ENCODE peak calls at places on chromosomes 3 and 15, in eight cellular contexts. V is thoracic aorta, E is mesothelial cell of epicardium, I is fibroblast of mammary gland, C is fibroblast of the aortic adventitia, N is breast epithelium, B is GM12865, D is neural progenitor cell. O is an unnamed sample.

GRCh38 chr15:66873856-66874255 is 171.8 kb downstream of the SMAD6 start:
- DNase-seq in V (no peak), E (no peak), I (no peak), C (no peak), N (no peak), B (no peak), D (no peak), O (no peak)

GRCh38 chr15:82533801-82534200 is 6.5 kb downstream of the RPS17 start:
- DNase-seq in V (no peak), E (no peak), I (no peak), C (no peak), N (no peak), B (no peak), D (no peak), O (no peak)

GRCh38 chr3:46097691-46098241 is 70.5 kb upstream of the XCR1 start:
- DNase-seq in V (no peak), E (no peak), I (peak; percentile 89), C (peak; percentile 82), N (no peak), B (peak; percentile 77), D (no peak), O (peak; percentile 49)

GRCh38 chr15:59280855-59281254 is 74.2 kb downstream of the LDHAL6B start:
- DNase-seq in V (no peak), E (no peak), I (no peak), C (no peak), N (no peak), B (no peak), D (no peak), O (no peak)

GRCh38 chr15:81887913-81888312 is 157.9 kb downstream of the MEX3B start:
- DNase-seq in V (no peak), E (no peak), I (peak; percentile 58), C (peak; percentile 23), N (no peak), B (no peak), D (no peak), O (no peak)

GRCh38 chr3:77320514-77320913 is 280.6 kb downstream of the ROBO2 start:
- DNase-seq in V (no peak), E (no peak), I (peak; percentile 48), C (peak; percentile 56), N (no peak), B (peak; percentile 50), D (peak; percentile 70), O (peak; percentile 17)

GRCh38 chr15:80055933-80056332 is 3.5 kb upstream of the ZFAND6 start:
- DNase-seq in V (no peak), E (no peak), I (no peak), C (no peak), N (no peak), B (peak; percentile 58), D (no peak), O (no peak)

GRCh38 chr3:117752984-117753717 is 1043.6 kb downstream of the TUSC7 start:
- DNase-seq in V (no peak), E (no peak), I (peak; percentile 64), C (peak; percentile 47), N (no peak), B (no peak), D (no peak), O (no peak)

GRCh38 chr3:161914703-161915102 is 418.1 kb downstream of the OTOL1 start:
- DNase-seq in V (no peak), E (no peak), I (peak; percentile 84), C (peak; percentile 63), N (no peak), B (peak; percentile 10), D (peak; percentile 65), O (no peak)

GRCh38 chr3:33612641-33613040 is 105.4 kb downstream of the CLASP2 start:
- DNase-seq in V (no peak), E (no peak), I (no peak), C (no peak), N (no peak), B (no peak), D (no peak), O (no peak)

GRCh38 chr3:50336452-50337174 is 4.0 kb downstream of the RASSF1 start:
- DNase-seq in V (no peak), E (no peak), I (peak; percentile 46), C (peak; percentile 45), N (no peak), B (no peak), D (peak; percentile 37), O (no peak)

GRCh38 chr3:83765971-83766370 is 1192.8 kb upstream of the CADM2 start:
- DNase-seq in V (no peak), E (no peak), I (no peak), C (no peak), N (no peak), B (no peak), D (no peak), O (no peak)

GRCh38 chr15:48395532-48396011 is 64.3 kb downstream of the DUT start:
- DNase-seq in V (no peak), E (no peak), I (peak; percentile 97), C (peak; percentile 92), N (no peak), B (no peak), D (no peak), O (no peak)

GRCh38 chr15:75809986-75810750 is 33.1 kb upstream of the UBE2Q2 start:
- DNase-seq in V (no peak), E (no peak), I (peak; percentile 49), C (peak; percentile 48), N (no peak), B (peak; percentile 38), D (peak; percentile 57), O (peak; percentile 34)

GRCh38 chr3:40608091-40608490 is 83.3 kb downstream of the ZNF621 start:
- DNase-seq in V (no peak), E (no peak), I (no peak), C (no peak), N (no peak), B (no peak), D (no peak), O (no peak)

GRCh38 chr3:81891056-81891455 is 129.6 kb upstream of the GBE1 start:
- DNase-seq in V (no peak), E (no peak), I (no peak), C (no peak), N (no peak), B (no peak), D (no peak), O (no peak)

GRCh38 chr15:78640840-78641733 is at the start of gene CHRNB4:
- DNase-seq in V (no peak), E (peak; percentile 56), I (no peak), C (no peak), N (no peak), B (no peak), D (peak; percentile 92), O (no peak)

GRCh38 chr3:159882784-159883779 is 105.6 kb upstream of the IL12A start:
- DNase-seq in V (no peak), E (no peak), I (peak; percentile 63), C (no peak), N (no peak), B (no peak), D (peak; percentile 34), O (no peak)

GRCh38 chr15:96887730-96888129 is 557.2 kb downstream of the NR2F2 start:
- DNase-seq in V (no peak), E (no peak), I (peak; percentile 38), C (no peak), N (no peak), B (no peak), D (no peak), O (no peak)

GRCh38 chr3:64187065-64187959 is 38.0 kb downstream of the PRICKLE2 start:
- DNase-seq in V (no peak), E (peak; percentile 43), I (peak; percentile 97), C (peak; percentile 98), N (no peak), B (no peak), D (no peak), O (no peak)

GRCh38 chr3:129425213-129425612 is 3.2 kb downstream of the EFCAB12 start:
- DNase-seq in V (no peak), E (no peak), I (no peak), C (no peak), N (no peak), B (no peak), D (no peak), O (no peak)

GRCh38 chr3:10932596-10932995 is 60.0 kb upstream of the SLC6A1 start:
- DNase-seq in V (no peak), E (peak; percentile 5), I (no peak), C (no peak), N (peak; percentile 25), B (no peak), D (no peak), O (no peak)

GRCh38 chr3:172102123-172102882 is 62.9 kb downstream of the FNDC3B start:
- DNase-seq in V (no peak), E (no peak), I (no peak), C (no peak), N (no peak), B (peak; percentile 78), D (no peak), O (no peak)

GRCh38 chr3:102745881-102746280 is 311.1 kb downstream of the ZPLD1 start:
- DNase-seq in V (no peak), E (no peak), I (no peak), C (no peak), N (no peak), B (no peak), D (no peak), O (no peak)
- TF ChIP-seq CTCF in V (no peak), E (no peak), I (peak; percentile 7), C (no peak), N (no peak), B (no peak), D (peak; percentile 35), O (no peak)

DNA sequence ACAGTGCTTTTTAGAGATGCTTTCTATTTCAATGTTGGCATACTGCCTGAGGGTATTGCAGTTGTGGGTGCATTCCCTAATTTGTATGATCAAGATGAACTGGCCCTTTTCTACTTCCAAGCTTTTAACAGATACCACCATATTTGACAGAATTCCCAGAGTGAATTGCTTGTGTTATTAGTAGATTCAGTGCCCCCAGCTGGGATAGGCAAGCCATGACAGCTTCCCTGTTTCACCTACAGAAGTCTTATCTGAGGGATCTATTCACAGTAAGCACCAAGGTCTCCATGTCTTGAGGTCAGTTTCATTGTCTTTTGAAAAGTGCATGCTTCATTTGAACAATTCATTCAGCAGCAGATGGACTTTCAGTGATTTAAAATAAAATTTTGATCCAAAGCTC is 68.8 kb upstream of the GOLGA6B start:
- DNase-seq in V (no peak), E (no peak), I (peak; percentile 52), C (peak; percentile 41), N (no peak), B (no peak), D (no peak), O (no peak)
- TF ChIP-seq CTCF in V (no peak), E (no peak), I (peak; percentile 39), C (peak; percentile 40), N (no peak), B (no peak), D (no peak), O (no peak)

DNA sequence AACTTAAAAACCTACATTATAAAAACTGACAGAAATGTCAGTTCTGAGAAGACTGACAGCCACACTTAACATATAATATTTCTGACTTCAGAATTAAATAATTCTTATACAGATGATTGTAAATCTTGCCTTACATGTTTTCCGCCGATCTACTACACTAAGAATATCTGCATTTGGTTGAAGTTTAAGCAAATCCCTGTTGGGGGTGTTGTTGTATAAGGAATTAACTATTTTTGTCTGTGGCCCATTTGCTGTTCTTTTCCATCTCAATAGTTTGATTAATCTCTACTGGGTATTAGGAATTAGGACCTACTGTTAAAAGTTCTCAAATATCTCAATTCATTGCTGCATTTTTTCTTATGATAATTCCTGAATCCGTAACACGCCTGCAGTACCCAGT is 838.3 kb upstream of the ROBO1 start:
- DNase-seq in V (no peak), E (no peak), I (no peak), C (no peak), N (no peak), B (no peak), D (peak; percentile 8), O (no peak)
- TF ChIP-seq CTCF in V (no peak), E (no peak), I (no peak), C (no peak), N (no peak), B (no peak), D (peak; percentile 34), O (no peak)

GRCh38 chr3:187706966-187707365 is 4.6 kb upstream of the RTP2 start:
- DNase-seq in V (no peak), E (no peak), I (no peak), C (no peak), N (no peak), B (no peak), D (no peak), O (no peak)
- TF ChIP-seq CTCF in V (no peak), E (no peak), I (no peak), C (no peak), N (no peak), B (no peak), D (no peak), O (no peak)